ENCODE peak calls at places on chromosomes 6 and 20, in seven cellular contexts. A, T, N, B, L, S and I are unnamed samples.

GRCh38 chr6:47076422-47077344 is 34.6 kb upstream of the ADGRF1 start:
- DNase-seq in N (peak), L (no peak), A (peak), T (no peak), B (no peak), S (no peak), I (no peak)

GRCh38 chr6:14770572-14770971 is 475.3 kb upstream of the JARID2 start:
- DNase-seq in B (no peak), N (peak), L (no peak), A (no peak), S (no peak), T (no peak), I (no peak)

GRCh38 chr6:10834823-10835222 is 3.5 kb downstream of the MAK start:
- DNase-seq in S (no peak), B (no peak), N (no peak), T (no peak), L (no peak), A (no peak), I (no peak)

GRCh38 chr6:112349915-112350314 is 2.8 kb downstream of the RFPL4B start:
- DNase-seq in T (no peak), A (no peak), S (no peak), L (no peak), N (no peak), B (no peak), I (no peak)

GRCh38 chr20:5033566-5033965 is 32.3 kb upstream of the SLC23A2 start:
- DNase-seq in L (no peak), A (no peak), S (no peak), B (no peak), T (no peak), N (no peak), I (no peak)

GRCh38 chr6:166446567-166447065 is 63.9 kb upstream of the MPC1 start:
- DNase-seq in T (no peak), A (no peak), L (no peak), B (no peak), N (no peak), S (no peak), I (no peak)

GRCh38 chr6:129050086-129050485 is 167.1 kb downstream of the LAMA2 start:
- DNase-seq in T (no peak), N (no peak), L (no peak), S (no peak), A (no peak), B (no peak), I (no peak)

GRCh38 chr6:44733868-44734267 is 346.4 kb downstream of the CDC5L start:
- DNase-seq in S (no peak), A (peak), B (no peak), L (no peak), T (no peak), N (peak), I (no peak)

GRCh38 chr20:24657211-24657610 is 187.8 kb downstream of the SYNDIG1 start:
- DNase-seq in B (no peak), L (no peak), T (no peak), S (no peak), A (no peak), N (no peak), I (no peak)

GRCh38 chr20:4076033-4076432 is 60.7 kb upstream of the RNF24 start:
- DNase-seq in B (no peak), L (no peak), S (no peak), T (no peak), N (no peak), A (no peak), I (no peak)

GRCh38 chr20:10540636-10541493 is 105.8 kb downstream of the SLX4IP start:
- DNase-seq in T (no peak), A (no peak), S (peak), N (no peak), L (no peak), B (no peak), I (peak)

GRCh38 chr6:70841115-70841514 is 115.7 kb downstream of the B3GAT2 start:
- DNase-seq in N (no peak), T (no peak), L (no peak), B (no peak), S (no peak), A (no peak), I (no peak)

GRCh38 chr6:73182021-73182607 is 43.2 kb downstream of the KHDC1L start:
- DNase-seq in T (no peak), A (no peak), L (no peak), B (no peak), N (no peak), S (no peak), I (no peak)

GRCh38 chr6:108623995-108624394 is 63.3 kb downstream of the FOXO3 start:
- DNase-seq in B (no peak), N (no peak), L (no peak), S (no peak), T (no peak), A (no peak), I (no peak)

GRCh38 chr6:7617954-7618764 is 28.2 kb downstream of the SNRNP48 start:
- DNase-seq in N (peak), L (no peak), B (no peak), A (peak), T (peak), S (no peak), I (peak)

GRCh38 chr20:64103871-64104666 is 3.3 kb downstream of the NPBWR2 start:
- DNase-seq in B (no peak), N (peak), S (no peak), T (peak), L (no peak), A (peak), I (no peak)

GRCh38 chr6:155200012-155200411 is 63.8 kb upstream of the CLDN20 start:
- DNase-seq in L (no peak), B (no peak), S (no peak), A (no peak), N (no peak), T (no peak), I (no peak)

GRCh38 chr6:3393796-3394195 is 63.1 kb downstream of the SLC22A23 start:
- DNase-seq in T (no peak), S (no peak), B (no peak), A (no peak), N (no peak), L (no peak), I (no peak)

GRCh38 chr6:157034433-157035230 is 257.5 kb downstream of the ARID1B start:
- DNase-seq in L (no peak), A (no peak), N (no peak), B (peak), T (no peak), S (peak), I (peak)

GRCh38 chr6:92281571-92282076 is 1137.7 kb downstream of the EPHA7 start:
- DNase-seq in B (no peak), T (no peak), A (no peak), N (no peak), L (no peak), S (no peak), I (no peak)

GRCh38 chr6:131597448-131597847 is 24.4 kb downstream of the ARG1 start:
- DNase-seq in S (no peak), A (no peak), T (no peak), B (peak), L (no peak), N (no peak), I (peak)

GRCh38 chr20:36268501-36269342 is 32.4 kb downstream of the AAR2 start:
- DNase-seq in B (no peak), S (no peak), A (no peak), N (no peak), L (no peak), T (no peak), I (no peak)

GRCh38 chr6:1575213-1576041 is 34.3 kb upstream of the FOXC1 start:
- DNase-seq in L (no peak), T (no peak), S (no peak), B (no peak), N (peak), A (no peak), I (no peak)

GRCh38 chr20:24816431-24816830 is 132.6 kb upstream of the CST7 start:
- DNase-seq in B (no peak), N (no peak), S (no peak), A (no peak), L (no peak), T (no peak), I (no peak)

GRCh38 chr6:105810105-105810921 is 275.8 kb upstream of the PRDM1 start:
- DNase-seq in N (peak), B (no peak), S (peak), L (no peak), A (peak), T (no peak), I (peak)

GRCh38 chr6:162157157-162157556 is 570.4 kb downstream of the PRKN start:
- DNase-seq in A (no peak), N (no peak), B (no peak), T (no peak), L (no peak), S (no peak), I (no peak)

GRCh38 chr20:14963262-14963663 is 625.9 kb upstream of the FLRT3 start:
- DNase-seq in S (peak), A (no peak), B (no peak), N (no peak), L (no peak), T (no peak), I (peak)

GRCh38 chr20:9294081-9294480 is 220.3 kb upstream of the LAMP5 start:
- DNase-seq in A (no peak), N (no peak), T (no peak), B (no peak), L (no peak), S (no peak), I (peak)

GRCh38 chr20:20498081-20498861 is 130.4 kb downstream of the INSM1 start:
- DNase-seq in S (no peak), T (no peak), A (no peak), B (no peak), N (no peak), L (peak), I (no peak)

GRCh38 chr6:145086197-145086596 is 649.1 kb downstream of the EPM2A start:
- DNase-seq in L (no peak), A (no peak), N (peak), S (no peak), B (no peak), T (no peak), I (no peak)

GRCh38 chr20:33373735-33374605 is 27.3 kb downstream of the CDK5RAP1 start:
- DNase-seq in A (no peak), N (no peak), S (no peak), T (no peak), L (no peak), B (no peak), I (no peak)

GRCh38 chr6:106910999-106911949 is 63.3 kb downstream of the CD24 start:
- DNase-seq in N (no peak), B (no peak), S (no peak), T (no peak), A (no peak), L (no peak), I (no peak)

GRCh38 chr20:17612975-17613327 is 43.1 kb downstream of the DSTN start:
- DNase-seq in S (no peak), L (no peak), A (no peak), T (peak), B (no peak), N (no peak), I (no peak)

GRCh38 chr20:17614176-17614811 is 44.4 kb downstream of the DSTN start:
- DNase-seq in B (no peak), L (no peak), S (no peak), A (peak), N (peak), T (peak), I (peak)

GRCh38 chr20:17612287-17612974 is 42.6 kb downstream of the DSTN start:
- DNase-seq in B (peak), L (no peak), A (peak), N (peak), T (peak), S (no peak), I (no peak)

GRCh38 chr20:17614812-17615644 is 45.2 kb downstream of the DSTN start:
- DNase-seq in L (no peak), S (no peak), N (no peak), B (no peak), A (peak), T (peak), I (no peak)

DNA sequence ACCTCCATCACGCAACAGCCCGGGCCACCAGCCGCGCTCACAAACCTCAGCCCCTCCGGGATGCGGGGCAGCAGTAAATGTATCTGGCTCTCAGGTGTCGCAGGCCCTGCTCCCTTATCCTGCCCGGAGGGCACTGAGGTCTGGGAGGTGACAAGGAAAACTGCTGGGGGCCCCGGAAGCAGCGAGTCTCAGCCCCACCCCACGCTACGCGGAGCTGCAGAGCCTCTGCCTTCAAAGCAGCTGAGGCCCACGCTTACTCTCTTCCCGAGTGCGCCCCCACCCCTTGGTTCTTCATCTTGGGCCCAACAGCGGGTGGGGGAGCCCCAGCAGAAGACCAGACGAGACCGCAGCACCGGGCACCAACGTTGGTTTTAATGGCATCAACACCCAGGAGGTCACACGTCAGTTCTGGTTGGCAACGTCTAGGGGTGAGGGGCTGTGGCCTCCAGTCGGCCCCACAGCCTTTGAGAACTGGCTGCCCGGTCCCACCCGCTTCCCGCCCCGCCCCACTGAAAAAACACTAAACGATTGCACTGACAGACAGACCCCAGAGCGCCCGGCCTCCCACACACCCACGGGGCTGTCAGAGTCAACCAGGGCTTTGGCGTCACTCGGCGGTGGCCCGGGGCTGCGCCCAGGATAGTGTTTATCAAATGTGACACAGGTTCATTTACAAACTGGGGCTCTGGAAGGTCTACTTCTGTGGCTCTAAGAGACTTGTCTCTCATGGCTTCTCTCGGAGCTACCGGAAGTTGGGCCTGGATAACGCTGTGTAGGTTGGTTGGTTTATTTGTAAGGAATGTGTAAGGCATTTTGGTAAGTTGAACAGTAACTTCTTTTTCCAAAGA is 43.7 kb downstream of the DSTN start:
- DNase-seq in A (peak), B (no peak), L (no peak), S (no peak), T (peak), N (no peak), I (no peak)
- H3K27ac ChIP-seq in A (peak), B (no peak), L (no peak), S (no peak), T (no peak), N (no peak), I (peak)

DNA sequence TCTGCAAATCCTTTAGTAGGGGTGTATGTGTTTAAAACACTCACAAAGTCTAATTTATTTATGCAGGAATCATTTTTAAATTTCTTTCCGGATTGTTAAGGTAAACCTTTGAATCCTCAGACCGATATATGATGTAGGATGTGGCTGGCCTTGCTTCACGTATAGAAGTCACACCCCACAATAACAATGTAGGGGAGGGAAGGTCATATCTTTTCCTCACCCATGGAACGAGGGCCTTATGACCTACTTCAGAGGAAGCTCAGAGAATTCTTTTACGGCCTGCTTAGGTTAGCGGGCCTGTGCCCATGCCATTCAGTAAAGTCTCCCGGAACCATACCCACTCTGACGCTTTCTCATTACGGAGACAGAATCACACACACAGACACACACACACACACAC is 102.9 kb downstream of the MAP3K7 start:
- DNase-seq in A (no peak), S (no peak), B (no peak), L (no peak), N (no peak), T (no peak), I (no peak)
- H3K27ac ChIP-seq in A (peak), S (no peak), B (no peak), L (no peak), N (no peak), T (no peak), I (no peak)

DNA sequence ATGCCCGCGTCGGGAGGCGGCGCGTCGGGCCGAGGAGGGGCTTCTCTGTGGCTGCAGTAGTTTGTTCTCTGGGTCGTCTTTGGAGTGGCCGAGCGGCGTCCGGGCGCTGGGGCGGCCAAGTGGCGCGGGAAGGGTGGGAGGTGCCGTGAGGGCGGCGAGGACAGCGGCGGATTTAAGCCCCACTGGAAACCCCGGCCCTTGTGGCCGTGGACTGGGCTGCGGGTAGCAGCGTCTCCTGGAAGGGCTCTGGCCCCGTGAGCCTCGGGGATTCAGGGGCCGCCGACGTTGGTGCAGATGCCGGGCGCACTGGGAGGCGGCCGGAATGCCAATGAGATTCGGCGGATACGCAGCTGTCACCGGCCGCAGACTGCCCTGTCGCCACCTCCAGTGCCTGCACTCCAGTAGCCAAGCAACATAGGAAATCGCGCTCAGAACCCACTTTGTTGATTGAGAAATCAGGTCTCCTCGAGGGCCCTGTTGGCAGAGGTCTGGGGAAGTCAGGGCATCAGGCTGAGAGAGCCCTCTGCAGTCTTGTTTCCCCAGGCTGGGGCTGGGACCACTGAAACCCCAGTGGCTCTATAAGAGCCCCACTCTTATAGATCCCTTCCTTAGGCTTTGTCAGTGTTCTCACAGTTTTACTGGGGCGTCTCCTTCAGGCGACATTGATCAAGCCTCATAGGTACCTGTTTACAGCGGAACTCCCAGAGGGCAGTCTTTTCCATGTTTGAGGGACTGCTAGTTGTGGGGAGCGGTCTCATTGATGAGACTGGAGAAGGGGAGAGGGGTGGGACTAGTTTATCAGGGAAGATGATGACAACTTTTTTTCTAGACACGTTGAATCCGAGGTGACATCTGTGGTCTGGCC is 642 bp downstream of the GZF1 start:
- DNase-seq in B (no peak), S (no peak), L (no peak), A (peak), T (peak), N (no peak), I (no peak)
- H3K27ac ChIP-seq in B (peak), S (peak), L (peak), A (peak), T (peak), N (peak), I (peak)

GRCh38 chr6:41714556-41715273 is 20.7 kb downstream of the TFEB start:
- DNase-seq in L (no peak), T (no peak), S (no peak), A (no peak), B (no peak), N (no peak), I (no peak)

GRCh38 chr6:41715779-41716515 is 19.5 kb downstream of the TFEB start:
- DNase-seq in S (no peak), L (no peak), T (no peak), N (no peak), A (no peak), B (no peak), I (no peak)

GRCh38 chr6:41718828-41719227 is 16.6 kb downstream of the TFEB start:
- DNase-seq in A (no peak), B (no peak), T (no peak), S (no peak), L (no peak), N (no peak), I (no peak)

GRCh38 chr6:41713650-41714291 is 21.6 kb downstream of the TFEB start:
- DNase-seq in N (peak), T (no peak), L (no peak), A (no peak), B (no peak), S (no peak), I (no peak)

DNA sequence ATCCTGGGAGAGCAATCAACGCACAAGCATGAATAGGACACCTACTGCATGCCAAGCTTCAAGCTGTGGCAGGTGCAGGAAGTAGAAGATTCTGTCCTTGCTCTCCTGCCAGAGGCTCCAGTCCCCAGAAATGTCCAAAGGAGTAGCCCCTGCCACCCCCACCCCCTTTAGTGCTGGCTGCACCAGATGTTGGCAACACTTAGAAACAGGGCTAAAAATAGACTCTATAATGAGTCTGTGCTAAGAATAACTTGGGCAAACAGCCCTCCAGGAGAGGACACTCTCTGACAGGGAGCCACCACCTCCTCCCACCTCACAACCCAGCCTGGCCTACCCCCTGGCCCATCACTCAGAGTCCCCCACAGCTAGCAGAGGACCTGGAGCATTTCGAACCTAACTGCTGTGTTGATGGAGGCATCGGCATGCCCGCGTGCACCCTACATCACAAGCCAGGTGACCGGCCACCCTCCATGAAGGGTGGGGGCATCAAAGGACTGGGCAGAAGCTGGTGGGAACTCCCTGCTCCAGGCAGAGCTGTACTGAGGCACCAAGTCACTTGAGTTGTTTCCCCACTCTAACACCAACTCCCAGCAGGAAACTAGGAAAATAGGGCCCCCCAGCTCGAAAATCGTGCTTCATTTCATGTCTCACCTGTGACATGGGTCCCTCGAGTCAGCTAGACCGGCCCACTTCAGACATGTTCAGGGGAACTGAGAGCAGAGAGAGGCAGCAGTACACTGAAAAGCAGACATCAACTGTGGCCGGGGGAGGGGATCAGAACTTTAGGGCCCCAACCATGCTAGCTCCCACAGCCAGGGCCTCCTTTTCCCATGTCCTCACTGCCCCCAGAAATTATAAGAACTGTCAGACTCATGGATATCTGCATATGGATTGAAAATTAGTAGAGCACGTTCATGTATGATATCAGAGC is 18.6 kb downstream of the TFEB start:
- DNase-seq in B (no peak), T (no peak), S (no peak), A (peak), L (no peak), N (peak), I (no peak)
- H3K27ac ChIP-seq in B (no peak), T (peak), S (no peak), A (no peak), L (no peak), N (peak), I (peak)